ENCODE peak calls at places on chromosomes 6 and 20, in ten cellular contexts. Z, X, J, W, B, V, A, E, O and M are unnamed samples. For H3K9me3 and H3K4me1, the result is how much of the 10 kb centered on the place peaks cover.

GRCh38 chr20:23643665-23644064 is 5.9 kb upstream of the CST3 start:
- DNase-seq in Z (no peak), X (no peak), J (no peak), W (no peak), B (no peak), V (no peak), A (no peak), E (no peak), O (no peak), M (no peak)

GRCh38 chr6:80541186-80541585 is 434.7 kb downstream of the BCKDHB start:
- DNase-seq in Z (no peak), X (no peak), J (no peak), W (no peak), B (no peak), V (no peak), A (peak), E (no peak), O (no peak), M (no peak)

GRCh38 chr20:57400821-57401564 is 9.8 kb downstream of the RBM38 start:
- DNase-seq in Z (no peak), X (no peak), J (no peak), W (no peak), B (no peak), V (no peak), A (no peak), E (no peak), O (peak), M (peak)

GRCh38 chr6:142846459-142846831 is 98.5 kb downstream of the HIVEP2 start:
- DNase-seq in Z (no peak), X (no peak), J (no peak), W (no peak), B (no peak), V (no peak), A (no peak), E (no peak), O (no peak), M (no peak)

GRCh38 chr6:151690303-151690702 is 117.2 kb upstream of the ESR1 start:
- DNase-seq in Z (peak), X (no peak), J (no peak), W (peak), B (no peak), V (no peak), A (no peak), E (no peak), O (no peak), M (no peak)

GRCh38 chr20:50515471-50516106 is 5.4 kb downstream of the PTPN1 start:
- DNase-seq in Z (no peak), X (no peak), J (no peak), W (no peak), B (no peak), V (no peak), A (no peak), E (no peak), O (no peak), M (no peak)

GRCh38 chr6:133430530-133430929 is 189.4 kb downstream of the EYA4 start:
- DNase-seq in Z (no peak), X (no peak), J (no peak), W (no peak), B (no peak), V (no peak), A (no peak), E (no peak), O (no peak), M (no peak)

GRCh38 chr6:71043902-71044301 is 87.0 kb upstream of the B3GAT2 start:
- DNase-seq in Z (no peak), X (no peak), J (no peak), W (no peak), B (no peak), V (no peak), A (no peak), E (no peak), O (no peak), M (no peak)

GRCh38 chr6:45170309-45170708 is 157.8 kb upstream of the RUNX2 start:
- DNase-seq in Z (no peak), X (no peak), J (no peak), W (no peak), B (no peak), V (no peak), A (no peak), E (no peak), O (no peak), M (no peak)

GRCh38 chr6:18335948-18336347 is 51.2 kb upstream of the RNF144B start:
- DNase-seq in Z (no peak), X (no peak), J (no peak), W (no peak), B (no peak), V (no peak), A (no peak), E (no peak), O (no peak), M (no peak)

GRCh38 chr6:3193102-3193837 is 34.2 kb downstream of the TUBB2B start:
- DNase-seq in Z (no peak), X (no peak), J (peak), W (no peak), B (no peak), V (no peak), A (no peak), E (no peak), O (no peak), M (no peak)

GRCh38 chr6:24245275-24245674 is 112.6 kb downstream of the DCDC2 start:
- DNase-seq in Z (no peak), X (no peak), J (no peak), W (no peak), B (no peak), V (no peak), A (no peak), E (no peak), O (no peak), M (no peak)

GRCh38 chr6:38612386-38612965 is 27.3 kb downstream of the BTBD9 start:
- DNase-seq in Z (no peak), X (no peak), J (no peak), W (no peak), B (no peak), V (no peak), A (no peak), E (no peak), O (no peak), M (no peak)

GRCh38 chr6:67896476-67896875 is 738.6 kb upstream of the ADGRB3 start:
- DNase-seq in Z (no peak), X (no peak), J (no peak), W (no peak), B (no peak), V (no peak), A (no peak), E (no peak), O (no peak), M (no peak)

GRCh38 chr20:47464380-47465101 is 37.1 kb upstream of the NCOA3 start:
- DNase-seq in Z (peak), X (peak), J (no peak), W (no peak), B (peak), V (peak), A (peak), E (peak), O (no peak), M (peak)

GRCh38 chr6:43129434-43130194 is 41.5 kb upstream of the SRF start:
- DNase-seq in Z (no peak), X (no peak), J (peak), W (no peak), B (peak), V (peak), A (no peak), E (no peak), O (peak), M (peak)

GRCh38 chr6:97189767-97190166 is 93.2 kb downstream of the MMS22L start:
- DNase-seq in Z (no peak), X (no peak), J (no peak), W (no peak), B (no peak), V (no peak), A (no peak), E (no peak), O (no peak), M (no peak)

GRCh38 chr6:149831380-149831820 is 32.8 kb downstream of the LRP11 start:
- DNase-seq in Z (no peak), X (peak), J (no peak), W (no peak), B (no peak), V (peak), A (no peak), E (no peak), O (no peak), M (no peak)

GRCh38 chr6:98716341-98716740 is 118.0 kb upstream of the POU3F2 start:
- DNase-seq in Z (no peak), X (no peak), J (peak), W (no peak), B (no peak), V (peak), A (no peak), E (no peak), O (no peak), M (no peak)

GRCh38 chr6:111599259-111599658 is 6.4 kb downstream of the TRAF3IP2 start:
- DNase-seq in Z (no peak), X (no peak), J (no peak), W (no peak), B (no peak), V (no peak), A (no peak), E (peak), O (no peak), M (no peak)

GRCh38 chr6:34656378-34657036 is 40.1 kb downstream of the ILRUN start:
- DNase-seq in Z (no peak), X (no peak), J (no peak), W (peak), B (peak), V (peak), A (no peak), E (peak), O (no peak), M (peak)

GRCh38 chr6:137813308-137813707 is 53.8 kb upstream of the TNFAIP3 start:
- DNase-seq in Z (no peak), X (peak), J (no peak), W (no peak), B (no peak), V (no peak), A (no peak), E (no peak), O (no peak), M (no peak)

GRCh38 chr20:6036213-6036612 is 17.6 kb downstream of the LRRN4 start:
- DNase-seq in Z (no peak), X (no peak), J (no peak), W (no peak), B (no peak), V (no peak), A (no peak), E (no peak), O (no peak), M (no peak)

GRCh38 chr6:108622601-108623335 is 62.1 kb downstream of the FOXO3 start:
- DNase-seq in Z (no peak), X (no peak), J (no peak), W (no peak), B (no peak), V (no peak), A (no peak), E (peak), O (no peak), M (peak)

GRCh38 chr20:1876217-1876921 is 18.8 kb upstream of the SIRPA start:
- DNase-seq in Z (no peak), X (no peak), J (no peak), W (no peak), B (no peak), V (no peak), A (no peak), E (no peak), O (no peak), M (no peak)

GRCh38 chr6:161630674-161631073 is 356.8 kb upstream of the AGPAT4 start:
- DNase-seq in Z (no peak), X (no peak), J (no peak), W (no peak), B (no peak), V (no peak), A (no peak), E (no peak), O (no peak), M (no peak)

GRCh38 chr6:43334466-43335095 is 26.0 kb upstream of the CRIP3 start:
- DNase-seq in Z (no peak), X (no peak), J (peak), W (no peak), B (peak), V (peak), A (peak), E (no peak), O (no peak), M (no peak)

GRCh38 chr6:53984163-53984562 is 127.1 kb upstream of the MLIP start:
- DNase-seq in Z (no peak), X (no peak), J (no peak), W (no peak), B (no peak), V (peak), A (peak), E (no peak), O (no peak), M (no peak)

GRCh38 chr6:41685641-41686380 is 47.5 kb downstream of the MDFI start:
- DNase-seq in Z (no peak), X (no peak), J (no peak), W (no peak), B (no peak), V (no peak), A (no peak), E (no peak), O (no peak), M (no peak)

GRCh38 chr20:38685853-38686473 is 38.3 kb upstream of the SLC32A1 start:
- DNase-seq in Z (no peak), X (no peak), J (peak), W (no peak), B (peak), V (peak), A (no peak), E (peak), O (peak), M (peak)

GRCh38 chr20:10639762-10640556 is 33.8 kb downstream of the JAG1 start:
- DNase-seq in Z (no peak), X (no peak), J (peak), W (no peak), B (no peak), V (no peak), A (no peak), E (no peak), O (peak), M (peak)

GRCh38 chr6:168017629-168018028 is 20.2 kb downstream of the KIF25 start:
- DNase-seq in Z (no peak), X (peak), J (no peak), W (no peak), B (no peak), V (no peak), A (no peak), E (no peak), O (no peak), M (no peak)

DNA sequence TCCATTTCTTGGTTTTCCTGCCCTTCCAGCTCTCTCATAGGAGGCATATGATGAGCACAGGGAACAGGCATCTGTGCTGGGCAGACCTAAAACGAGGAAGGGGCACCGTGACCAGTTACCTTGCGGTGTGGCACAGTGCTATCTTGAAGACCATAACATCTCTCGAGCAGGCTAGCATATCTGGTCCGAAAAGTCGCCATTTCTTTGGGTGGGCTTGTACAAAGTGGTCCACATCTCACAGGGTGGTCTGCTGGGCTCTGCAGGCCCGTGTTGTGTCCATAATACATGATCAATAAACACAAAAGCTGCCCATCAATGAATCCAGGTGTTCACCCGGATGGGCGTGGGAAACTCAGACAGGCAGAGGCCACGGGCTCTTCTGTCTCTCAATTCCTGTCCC is 115.7 kb downstream of the PHACTR3 start:
- DNase-seq in Z (no peak), X (no peak), J (no peak), W (no peak), B (no peak), V (no peak), A (no peak), E (no peak), O (no peak), M (no peak)
- H3K9me3 ChIP-seq in Z (under half), X (under half), J (under half), W (under half), B (under half), V (under half), A (under half), E (under half), O (under half), M (under half)

GRCh38 chr20:33687370-33687915 is 1.3 kb upstream of the E2F1 start:
- DNase-seq in Z (peak), X (no peak), J (no peak), W (no peak), B (no peak), V (no peak), A (no peak), E (no peak), O (no peak), M (no peak)

GRCh38 chr20:33685328-33686007 is 717 bp downstream of the E2F1 start:
- DNase-seq in Z (no peak), X (no peak), J (peak), W (peak), B (peak), V (peak), A (no peak), E (no peak), O (no peak), M (peak)

GRCh38 chr20:33686008-33686983 is at the start of gene E2F1:
- DNase-seq in Z (peak), X (peak), J (peak), W (peak), B (peak), V (peak), A (peak), E (peak), O (peak), M (peak)

GRCh38 chr20:33687993-33688937 is 2.1 kb upstream of the E2F1 start:
- DNase-seq in Z (no peak), X (no peak), J (no peak), W (no peak), B (no peak), V (no peak), A (no peak), E (no peak), O (no peak), M (no peak)

DNA sequence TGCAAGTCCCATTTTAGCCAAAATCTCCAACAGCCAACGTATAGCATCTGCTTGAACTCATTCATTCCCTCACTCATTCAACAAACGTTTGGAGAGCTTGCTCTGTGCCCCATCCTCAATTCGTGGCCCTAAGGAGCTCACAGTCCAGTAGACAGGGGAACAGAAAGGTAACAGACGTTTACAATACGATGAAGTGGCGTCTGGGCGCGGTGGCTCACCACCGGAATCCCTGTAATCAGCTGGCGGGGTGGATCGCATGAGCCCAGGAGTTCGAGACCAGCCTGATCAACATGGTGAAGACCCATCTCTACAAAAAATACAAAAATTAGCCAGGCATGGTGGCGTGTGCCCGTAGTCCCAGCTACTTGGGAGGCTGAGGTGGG is 790 bp upstream of the E2F1 start:
- DNase-seq in Z (peak), X (no peak), J (no peak), W (no peak), B (no peak), V (no peak), A (no peak), E (no peak), O (no peak), M (peak)
- H3K4me3 ChIP-seq in Z (no peak), X (peak), J (peak), W (peak), B (peak), V (peak), A (peak), E (peak), O (peak), M (no peak)

GRCh38 chr6:4351506-4351852 is 216.1 kb upstream of the ECI2 start:
- DNase-seq in Z (no peak), X (no peak), J (no peak), W (no peak), B (no peak), V (no peak), A (no peak), E (no peak), O (no peak), M (no peak)
- H3K4me1 ChIP-seq in Z (under half), X (under half), J (under half), W (under half), B (under half), V (under half), A (under half), E (under half), O (under half), M (under half)

GRCh38 chr20:43799741-43800140 is 72.9 kb upstream of the GTSF1L start:
- DNase-seq in Z (no peak), X (no peak), J (no peak), W (no peak), B (no peak), V (no peak), A (no peak), E (no peak), O (no peak), M (no peak)

GRCh38 chr20:43809206-43809819 is 82.5 kb upstream of the GTSF1L start:
- DNase-seq in Z (no peak), X (no peak), J (no peak), W (no peak), B (no peak), V (no peak), A (no peak), E (no peak), O (no peak), M (no peak)

GRCh38 chr20:43803276-43803675 is 76.5 kb upstream of the GTSF1L start:
- DNase-seq in Z (no peak), X (no peak), J (no peak), W (no peak), B (no peak), V (no peak), A (no peak), E (no peak), O (no peak), M (no peak)

GRCh38 chr20:43800186-43800585 is 73.4 kb upstream of the GTSF1L start:
- DNase-seq in Z (no peak), X (no peak), J (no peak), W (no peak), B (no peak), V (no peak), A (no peak), E (no peak), O (no peak), M (no peak)

GRCh38 chr20:43804781-43805180 is 78.0 kb upstream of the GTSF1L start:
- DNase-seq in Z (no peak), X (no peak), J (no peak), W (no peak), B (no peak), V (no peak), A (no peak), E (no peak), O (no peak), M (no peak)
- H3K9me3 ChIP-seq in Z (under half), X (under half), J (under half), W (under half), B (under half), V (under half), A (under half), E (half or more), O (under half), M (under half)

GRCh38 chr6:31573239-31574105 is 1.4 kb downstream of the LTA start:
- DNase-seq in Z (no peak), X (no peak), J (no peak), W (no peak), B (no peak), V (no peak), A (no peak), E (no peak), O (no peak), M (no peak)

GRCh38 chr6:31572041-31572911 is at the start of gene LTA:
- DNase-seq in Z (no peak), X (no peak), J (no peak), W (no peak), B (no peak), V (no peak), A (no peak), E (no peak), O (peak), M (no peak)

GRCh38 chr6:31569861-31570536 is 2.1 kb upstream of the LTA start:
- DNase-seq in Z (no peak), X (no peak), J (no peak), W (no peak), B (no peak), V (no peak), A (no peak), E (no peak), O (peak), M (no peak)

GRCh38 chr6:31568537-31568961 is 3.5 kb upstream of the LTA start:
- DNase-seq in Z (no peak), X (no peak), J (no peak), W (peak), B (no peak), V (no peak), A (no peak), E (no peak), O (peak), M (no peak)

GRCh38 chr6:31567531-31568370 is 4.3 kb upstream of the LTA start:
- DNase-seq in Z (no peak), X (no peak), J (no peak), W (no peak), B (no peak), V (no peak), A (no peak), E (no peak), O (peak), M (no peak)
- H3K4me3 ChIP-seq in Z (no peak), X (no peak), J (no peak), W (peak), B (no peak), V (no peak), A (no peak), E (no peak), O (no peak), M (no peak)